ENCODE peak calls at places on chromosomes 4 and X, in nine cellular contexts. R is stimulated activated naive CD8-positive, alpha-beta T cell treated with anti-CD3 and anti-CD28 coated beads, Interleukin-15, Interleukin-2, amounts not matched to agents 100 U/mL and 50 U/mL, for 24 hours; A is immature natural killer cell; O is brain microvascular endothelial cell; W is HT1080; L is MV-4-11; S is NCI-H345; T is SK-MEL-5; M is IMR-90. X is an unnamed sample.
A peak's percentile ranks its signal among the peaks of the same experiment; 100 is the strongest.

GRCh38 chrX:4963432-4963831 is 1250.0 kb upstream of the PRKX start:
- DNase-seq in M (no peak), A (no peak), W (no peak), R (no peak), T (no peak), O (no peak), S (no peak), L (no peak), X (no peak)

GRCh38 chr4:101414496-101414895 is 67.2 kb upstream of the PPP3CA start:
- DNase-seq in L (no peak), W (no peak), T (no peak), R (no peak), O (no peak), S (no peak), M (no peak), A (no peak), X (no peak)

GRCh38 chr4:2660596-2661211 is 95.4 kb downstream of the TNIP2 start:
- DNase-seq in M (peak; percentile 21), O (no peak), W (no peak), L (no peak), T (no peak), R (no peak), S (no peak), A (no peak), X (no peak)

GRCh38 chr4:147194107-147194506 is 248.4 kb upstream of the TTC29 start:
- DNase-seq in T (no peak), R (no peak), W (no peak), O (peak; percentile 38), A (no peak), S (no peak), M (no peak), L (no peak), X (no peak)

GRCh38 chr4:169675825-169676224 is 55.4 kb downstream of the CLCN3 start:
- DNase-seq in L (no peak), A (no peak), S (no peak), W (no peak), O (no peak), M (no peak), T (no peak), R (no peak), X (no peak)

GRCh38 chr4:174423257-174423944 is 98.9 kb downstream of the HPGD start:
- DNase-seq in M (peak; percentile 5), W (peak; percentile 90), R (no peak), L (no peak), T (peak; percentile 86), O (peak; percentile 89), A (peak; percentile 2), S (no peak), X (peak; percentile 75)

GRCh38 chr4:165454426-165454825 is 75.6 kb downstream of the CPE start:
- DNase-seq in L (no peak), S (no peak), O (no peak), W (no peak), A (no peak), M (no peak), T (no peak), R (no peak), X (peak; percentile 15)

GRCh38 chrX:120213438-120214265 is 37.0 kb upstream of the ZBTB33 start:
- DNase-seq in R (peak; percentile 60), O (peak; percentile 65), W (peak; percentile 43), L (peak; percentile 19), A (peak; percentile 50), T (peak; percentile 77), S (peak; percentile 35), M (peak; percentile 59), X (peak; percentile 25)

GRCh38 chrX:21975827-21976226 is 35.3 kb downstream of the SMS start:
- DNase-seq in S (no peak), R (no peak), O (peak; percentile 47), A (no peak), W (peak; percentile 11), L (no peak), T (no peak), M (peak; percentile 89), X (no peak)

GRCh38 chr4:14636563-14636962 is 365.7 kb upstream of the CPEB2 start:
- DNase-seq in S (no peak), A (no peak), W (no peak), O (no peak), L (no peak), T (no peak), R (no peak), M (no peak), X (no peak)

GRCh38 chrX:155065035-155065734 is 5.8 kb downstream of the CMC4 start:
- DNase-seq in R (no peak), O (no peak), S (no peak), T (no peak), A (no peak), L (no peak), M (peak; percentile 49), W (peak; percentile 53), X (peak; percentile 49)

GRCh38 chr4:94890579-94890978 is 132.8 kb downstream of the BMPR1B start:
- DNase-seq in R (no peak), W (no peak), S (no peak), M (no peak), T (no peak), A (no peak), O (no peak), L (no peak), X (no peak)

GRCh38 chrX:39667191-39667590 is 430.6 kb downstream of the BCOR start:
- DNase-seq in W (no peak), M (no peak), A (no peak), S (no peak), L (no peak), T (no peak), O (peak; percentile 12), R (no peak), X (no peak)

GRCh38 chrX:86379209-86379608 is 231.0 kb downstream of the DACH2 start:
- DNase-seq in T (no peak), A (no peak), W (no peak), L (no peak), O (no peak), M (no peak), R (no peak), S (no peak), X (no peak)

GRCh38 chrX:28591542-28591941 is 4.3 kb downstream of the IL1RAPL1 start:
- DNase-seq in A (no peak), T (no peak), S (no peak), W (no peak), L (no peak), O (no peak), R (no peak), M (no peak), X (no peak)

GRCh38 chr4:94390804-94391410 is 48.3 kb upstream of the HPGDS start:
- DNase-seq in S (peak; percentile 4), O (no peak), T (peak; percentile 30), M (peak; percentile 4), A (no peak), W (peak; percentile 25), R (peak; percentile 12), L (no peak), X (peak; percentile 30)